ENCODE peak calls at places on chromosome 7, in six cellular contexts. One of them, this sample, is unnamed. For H3K4me1 and H3K27me3, the result is how much of the 10 kb centered on the place peaks cover.

GRCh38 chr7:98621573-98622482 is 4.7 kb downstream of the NPTX2 start:
- DNase-seq in adrenal gland: no peak
- DNase-seq in heart left ventricle: no peak
- DNase-seq in Panc1: no peak
- DNase-seq in prostate gland: no peak
- DNase-seq in transverse colon: no peak
- DNase-seq in this sample: no peak

GRCh38 chr7:127017196-127017595 is 235.5 kb downstream of the GRM8 start:
- DNase-seq in prostate gland: no peak
- DNase-seq in adrenal gland: no peak
- DNase-seq in transverse colon: no peak
- DNase-seq in heart left ventricle: no peak
- DNase-seq in Panc1: no peak
- DNase-seq in this sample: no peak

GRCh38 chr7:123594813-123595241 is 6.8 kb upstream of the ASB15 start:
- DNase-seq in transverse colon: peak
- DNase-seq in Panc1: no peak
- DNase-seq in adrenal gland: no peak
- DNase-seq in prostate gland: no peak
- DNase-seq in heart left ventricle: no peak
- DNase-seq in this sample: no peak

GRCh38 chr7:107262857-107263256 is 94.1 kb downstream of the HBP1 start:
- DNase-seq in prostate gland: no peak
- DNase-seq in transverse colon: no peak
- DNase-seq in heart left ventricle: no peak
- DNase-seq in adrenal gland: no peak
- DNase-seq in Panc1: no peak
- DNase-seq in this sample: no peak

GRCh38 chr7:144063710-144064109 is 5.9 kb upstream of the OR2A25 start:
- DNase-seq in transverse colon: no peak
- DNase-seq in adrenal gland: no peak
- DNase-seq in prostate gland: no peak
- DNase-seq in heart left ventricle: no peak
- DNase-seq in Panc1: no peak
- DNase-seq in this sample: no peak

GRCh38 chr7:20260219-20260618 is 43.0 kb upstream of the MACC1 start:
- DNase-seq in Panc1: no peak
- DNase-seq in adrenal gland: peak
- DNase-seq in transverse colon: no peak
- DNase-seq in heart left ventricle: no peak
- DNase-seq in prostate gland: peak
- DNase-seq in this sample: no peak

GRCh38 chr7:7718461-7718860 is at the start of gene RPA3:
- DNase-seq in prostate gland: no peak
- DNase-seq in Panc1: no peak
- DNase-seq in transverse colon: no peak
- DNase-seq in heart left ventricle: no peak
- DNase-seq in adrenal gland: no peak
- DNase-seq in this sample: no peak

GRCh38 chr7:82360591-82361386 is 82.8 kb downstream of the CACNA2D1 start:
- DNase-seq in heart left ventricle: no peak
- DNase-seq in prostate gland: no peak
- DNase-seq in transverse colon: no peak
- DNase-seq in Panc1: no peak
- DNase-seq in adrenal gland: no peak
- DNase-seq in this sample: no peak

GRCh38 chr7:74083928-74084721 is 521 bp downstream of the LIMK1 start:
- DNase-seq in adrenal gland: peak
- DNase-seq in prostate gland: no peak
- DNase-seq in heart left ventricle: no peak
- DNase-seq in Panc1: no peak
- DNase-seq in transverse colon: peak
- DNase-seq in this sample: peak

GRCh38 chr7:4916115-4916514 is 32.6 kb upstream of the RADIL start:
- DNase-seq in heart left ventricle: no peak
- DNase-seq in adrenal gland: no peak
- DNase-seq in prostate gland: no peak
- DNase-seq in transverse colon: no peak
- DNase-seq in Panc1: no peak
- DNase-seq in this sample: no peak

GRCh38 chr7:155484483-155485399 is 26.8 kb downstream of the EN2 start:
- DNase-seq in Panc1: no peak
- DNase-seq in transverse colon: no peak
- DNase-seq in heart left ventricle: no peak
- DNase-seq in prostate gland: no peak
- DNase-seq in adrenal gland: no peak
- DNase-seq in this sample: no peak

GRCh38 chr7:92727755-92728154 is 108.6 kb downstream of the CDK6 start:
- DNase-seq in adrenal gland: no peak
- DNase-seq in heart left ventricle: no peak
- DNase-seq in Panc1: no peak
- DNase-seq in prostate gland: no peak
- DNase-seq in transverse colon: no peak
- DNase-seq in this sample: no peak

GRCh38 chr7:98000356-98000755 is 10.4 kb upstream of the OCM2 start:
- DNase-seq in Panc1: no peak
- DNase-seq in transverse colon: no peak
- DNase-seq in adrenal gland: no peak
- DNase-seq in heart left ventricle: no peak
- DNase-seq in prostate gland: no peak
- DNase-seq in this sample: no peak

GRCh38 chr7:29457565-29457971 is 106.1 kb upstream of the PRR15 start:
- DNase-seq in Panc1: no peak
- DNase-seq in adrenal gland: no peak
- DNase-seq in prostate gland: no peak
- DNase-seq in heart left ventricle: no peak
- DNase-seq in transverse colon: no peak
- DNase-seq in this sample: no peak

GRCh38 chr7:76011437-76011836 is 17.0 kb upstream of the TMEM120A start:
- DNase-seq in Panc1: no peak
- DNase-seq in adrenal gland: no peak
- DNase-seq in prostate gland: no peak
- DNase-seq in transverse colon: no peak
- DNase-seq in heart left ventricle: peak
- DNase-seq in this sample: no peak

GRCh38 chr7:116101709-116102108 is 71.1 kb upstream of the TFEC start:
- DNase-seq in prostate gland: no peak
- DNase-seq in adrenal gland: no peak
- DNase-seq in Panc1: no peak
- DNase-seq in transverse colon: no peak
- DNase-seq in heart left ventricle: no peak
- DNase-seq in this sample: no peak

GRCh38 chr7:19352271-19352670 is 207.1 kb upstream of the FERD3L start:
- DNase-seq in adrenal gland: no peak
- DNase-seq in transverse colon: no peak
- DNase-seq in heart left ventricle: no peak
- DNase-seq in prostate gland: no peak
- DNase-seq in Panc1: no peak
- DNase-seq in this sample: no peak

GRCh38 chr7:5693529-5693928 is 87.9 kb downstream of the RNF216 start:
- DNase-seq in Panc1: no peak
- DNase-seq in prostate gland: no peak
- DNase-seq in transverse colon: no peak
- DNase-seq in heart left ventricle: peak
- DNase-seq in adrenal gland: peak
- DNase-seq in this sample: no peak

GRCh38 chr7:42691030-42691639 is 220.7 kb downstream of the C7orf25 start:
- DNase-seq in adrenal gland: peak
- DNase-seq in transverse colon: peak
- DNase-seq in heart left ventricle: no peak
- DNase-seq in prostate gland: peak
- DNase-seq in Panc1: no peak
- DNase-seq in this sample: no peak

GRCh38 chr7:23967949-23968599 is 258.1 kb downstream of the STK31 start:
- DNase-seq in prostate gland: no peak
- DNase-seq in heart left ventricle: no peak
- DNase-seq in transverse colon: no peak
- DNase-seq in Panc1: no peak
- DNase-seq in adrenal gland: no peak
- DNase-seq in this sample: no peak

GRCh38 chr7:105800442-105800841 is 76.0 kb downstream of the ATXN7L1 start:
- DNase-seq in adrenal gland: no peak
- DNase-seq in Panc1: no peak
- DNase-seq in prostate gland: no peak
- DNase-seq in transverse colon: no peak
- DNase-seq in heart left ventricle: no peak
- DNase-seq in this sample: no peak

GRCh38 chr7:31805209-31805818 is 118.3 kb downstream of the PPP1R17 start:
- DNase-seq in transverse colon: no peak
- DNase-seq in adrenal gland: no peak
- DNase-seq in Panc1: no peak
- DNase-seq in prostate gland: no peak
- DNase-seq in heart left ventricle: no peak
- DNase-seq in this sample: no peak

GRCh38 chr7:91264083-91264923 is at the start of gene FZD1:
- DNase-seq in transverse colon: peak
- DNase-seq in Panc1: peak
- DNase-seq in prostate gland: peak
- DNase-seq in heart left ventricle: peak
- DNase-seq in adrenal gland: peak
- DNase-seq in this sample: peak

GRCh38 chr7:17041324-17041723 is 159.5 kb upstream of the AGR3 start:
- DNase-seq in transverse colon: no peak
- DNase-seq in heart left ventricle: no peak
- DNase-seq in prostate gland: no peak
- DNase-seq in adrenal gland: no peak
- DNase-seq in Panc1: no peak
- DNase-seq in this sample: no peak

GRCh38 chr7:36062159-36062815 is 90.8 kb upstream of the EEPD1 start:
- DNase-seq in Panc1: no peak
- DNase-seq in adrenal gland: peak
- DNase-seq in prostate gland: no peak
- DNase-seq in transverse colon: no peak
- DNase-seq in heart left ventricle: no peak
- DNase-seq in this sample: no peak

GRCh38 chr7:28008171-28008570 is 172.4 kb downstream of the JAZF1 start:
- DNase-seq in transverse colon: no peak
- DNase-seq in heart left ventricle: no peak
- DNase-seq in adrenal gland: no peak
- DNase-seq in prostate gland: no peak
- DNase-seq in Panc1: no peak
- DNase-seq in this sample: no peak

GRCh38 chr7:94205529-94205928 is 189.2 kb upstream of the COL1A2 start:
- DNase-seq in adrenal gland: no peak
- DNase-seq in transverse colon: no peak
- DNase-seq in prostate gland: no peak
- DNase-seq in Panc1: no peak
- DNase-seq in heart left ventricle: no peak
- DNase-seq in this sample: no peak

GRCh38 chr7:145718129-145718528 is 398.5 kb upstream of the CNTNAP2 start:
- DNase-seq in heart left ventricle: no peak
- DNase-seq in adrenal gland: no peak
- DNase-seq in prostate gland: no peak
- DNase-seq in Panc1: no peak
- DNase-seq in transverse colon: no peak
- DNase-seq in this sample: no peak

GRCh38 chr7:44177570-44178131 is 11.6 kb downstream of the GCK start:
- DNase-seq in prostate gland: no peak
- DNase-seq in adrenal gland: no peak
- DNase-seq in Panc1: no peak
- DNase-seq in transverse colon: no peak
- DNase-seq in heart left ventricle: no peak
- DNase-seq in this sample: peak

GRCh38 chr7:108267615-108268014 is 137.5 kb upstream of the LAMB4 start:
- DNase-seq in heart left ventricle: no peak
- DNase-seq in prostate gland: no peak
- DNase-seq in transverse colon: no peak
- DNase-seq in adrenal gland: no peak
- DNase-seq in Panc1: no peak
- DNase-seq in this sample: no peak

GRCh38 chr7:68125173-68125572 is 1128.5 kb downstream of the TYW1 start:
- DNase-seq in Panc1: no peak
- DNase-seq in adrenal gland: no peak
- DNase-seq in prostate gland: no peak
- DNase-seq in heart left ventricle: no peak
- DNase-seq in transverse colon: no peak
- DNase-seq in this sample: no peak

GRCh38 chr7:33880787-33881186 is 24.6 kb upstream of the BMPER start:
- DNase-seq in Panc1: no peak
- DNase-seq in heart left ventricle: no peak
- DNase-seq in transverse colon: no peak
- DNase-seq in adrenal gland: no peak
- DNase-seq in prostate gland: no peak
- DNase-seq in this sample: no peak

GRCh38 chr7:33986951-33987948 is 81.9 kb downstream of the BMPER start:
- DNase-seq in prostate gland: no peak
- DNase-seq in transverse colon: no peak
- DNase-seq in Panc1: peak
- DNase-seq in adrenal gland: peak
- DNase-seq in heart left ventricle: no peak
- DNase-seq in this sample: no peak

GRCh38 chr7:71630521-71630920 is 498.6 kb downstream of the GALNT17 start:
- DNase-seq in heart left ventricle: peak
- DNase-seq in adrenal gland: no peak
- DNase-seq in Panc1: no peak
- DNase-seq in transverse colon: no peak
- DNase-seq in prostate gland: no peak
- DNase-seq in this sample: no peak

GRCh38 chr7:116169060-116169459 is 41.3 kb upstream of the TES start:
- DNase-seq in prostate gland: no peak
- DNase-seq in transverse colon: no peak
- DNase-seq in Panc1: no peak
- DNase-seq in heart left ventricle: no peak
- DNase-seq in adrenal gland: no peak
- DNase-seq in this sample: no peak

GRCh38 chr7:26328498-26329390 is 37.1 kb downstream of the SNX10 start:
- DNase-seq in heart left ventricle: no peak
- DNase-seq in transverse colon: no peak
- DNase-seq in Panc1: no peak
- DNase-seq in adrenal gland: no peak
- DNase-seq in prostate gland: no peak
- DNase-seq in this sample: no peak
- TF ChIP-seq CTCF in heart left ventricle: no peak
- TF ChIP-seq CTCF in transverse colon: no peak
- TF ChIP-seq CTCF in Panc1: no peak
- TF ChIP-seq CTCF in adrenal gland: no peak
- TF ChIP-seq CTCF in prostate gland: no peak
- TF ChIP-seq CTCF in this sample: no peak

GRCh38 chr7:50660040-50660829 is 95.0 kb upstream of the DDC start:
- DNase-seq in Panc1: no peak
- DNase-seq in adrenal gland: no peak
- DNase-seq in heart left ventricle: no peak
- DNase-seq in transverse colon: peak
- DNase-seq in prostate gland: no peak
- DNase-seq in this sample: no peak
- H3K4me1 ChIP-seq in Panc1: under half
- H3K4me1 ChIP-seq in adrenal gland: half or more
- H3K4me1 ChIP-seq in heart left ventricle: under half
- H3K4me1 ChIP-seq in transverse colon: under half
- H3K4me1 ChIP-seq in prostate gland: under half
- H3K4me1 ChIP-seq in this sample: under half

GRCh38 chr7:150740053-150740452 is 2.8 kb downstream of the GIMAP5 start:
- DNase-seq in heart left ventricle: no peak
- DNase-seq in Panc1: no peak
- DNase-seq in transverse colon: no peak
- DNase-seq in adrenal gland: no peak
- DNase-seq in prostate gland: no peak
- DNase-seq in this sample: no peak
- H3K27me3 ChIP-seq in heart left ventricle: under half
- H3K27me3 ChIP-seq in Panc1: under half
- H3K27me3 ChIP-seq in transverse colon: under half
- H3K27me3 ChIP-seq in adrenal gland: under half
- H3K27me3 ChIP-seq in prostate gland: under half
- H3K27me3 ChIP-seq in this sample: half or more

GRCh38 chr7:128801008-128801407 is 9.2 kb downstream of the CCDC136 start:
- DNase-seq in prostate gland: no peak
- DNase-seq in adrenal gland: no peak
- DNase-seq in transverse colon: peak
- DNase-seq in Panc1: no peak
- DNase-seq in heart left ventricle: no peak
- DNase-seq in this sample: no peak
- TF ChIP-seq CTCF in prostate gland: no peak
- TF ChIP-seq CTCF in adrenal gland: no peak
- TF ChIP-seq CTCF in transverse colon: no peak
- TF ChIP-seq CTCF in Panc1: no peak
- TF ChIP-seq CTCF in heart left ventricle: no peak
- TF ChIP-seq CTCF in this sample: no peak